ENCODE peak calls at places on chromosomes 4 and X, in five cellular contexts. J is Ammon's horn, Y is lower leg skin, K is HEK293T, C is pancreas. A is an unnamed sample.

GRCh38 chr4:76558391-76559235 is 123.6 kb downstream of the SHROOM3 start:
- DNase-seq in J (no peak), Y (no peak), K (no peak), C (no peak), A (no peak)

GRCh38 chr4:2795558-2796260 is 2.8 kb downstream of the SH3BP2 start:
- DNase-seq in J (no peak), Y (peak; percentile 90), K (no peak), C (peak; percentile 62), A (no peak)

GRCh38 chr4:10083861-10084641 is 32.5 kb downstream of the WDR1 start:
- DNase-seq in J (no peak), Y (no peak), K (no peak), C (peak; percentile 41), A (no peak)

GRCh38 chr4:151567056-151567455 is 158.1 kb downstream of the FHIP1A start:
- DNase-seq in J (no peak), Y (no peak), K (peak; percentile 22), C (no peak), A (no peak)

GRCh38 chr4:47465008-47465407 is 1.5 kb upstream of the COMMD8 start:
- DNase-seq in J (no peak), Y (no peak), K (no peak), C (no peak), A (no peak)

GRCh38 chrX:63784902-63785692 is at the start of gene ARHGEF9:
- DNase-seq in J (peak; percentile 17), Y (peak; percentile 86), K (no peak), C (peak; percentile 58), A (no peak)

GRCh38 chr4:147709999-147710398 is 21.9 kb upstream of the ARHGAP10 start:
- DNase-seq in J (no peak), Y (no peak), K (no peak), C (no peak), A (no peak)

GRCh38 chrX:13646154-13646549 is 6.8 kb upstream of the TCEANC start:
- DNase-seq in J (peak; percentile 71), Y (peak; percentile 87), K (peak; percentile 63), C (peak; percentile 65), A (peak; percentile 69)

GRCh38 chrX:72006461-72006860 is 95.8 kb downstream of the NHSL2 start:
- DNase-seq in J (no peak), Y (peak; percentile 63), K (no peak), C (no peak), A (no peak)

GRCh38 chrX:40834225-40834624 is 98.9 kb upstream of the MED14 start:
- DNase-seq in J (no peak), Y (no peak), K (no peak), C (no peak), A (no peak)

GRCh38 chr4:158821228-158822009 is 52.6 kb downstream of the FNIP2 start:
- DNase-seq in J (no peak), Y (no peak), K (no peak), C (no peak), A (no peak)

GRCh38 chrX:26851981-26852380 is 611.2 kb downstream of the PPP4R3C start:
- DNase-seq in J (peak; percentile 2), Y (no peak), K (peak; percentile 11), C (no peak), A (peak; percentile 6)

GRCh38 chr4:101853691-101854090 is 63.2 kb downstream of the BANK1 start:
- DNase-seq in J (no peak), Y (no peak), K (no peak), C (no peak), A (no peak)

GRCh38 chrX:111052478-111052877 is 43.5 kb upstream of the PAK3 start:
- DNase-seq in J (no peak), Y (no peak), K (no peak), C (no peak), A (no peak)

GRCh38 chr4:118904935-118905334 is 16.3 kb downstream of the SYNPO2 start:
- DNase-seq in J (peak; percentile 32), Y (no peak), K (no peak), C (no peak), A (no peak)

GRCh38 chr4:159484049-159484448 is 381.2 kb downstream of the RAPGEF2 start:
- DNase-seq in J (no peak), Y (no peak), K (no peak), C (no peak), A (no peak)

GRCh38 chr4:185587444-185588161 is 52.3 kb upstream of the PDLIM3 start:
- DNase-seq in J (no peak), Y (peak; percentile 89), K (no peak), C (no peak), A (no peak)

GRCh38 chr4:176499518-176499917 is 179.8 kb downstream of the SPCS3 start:
- DNase-seq in J (no peak), Y (no peak), K (no peak), C (no peak), A (peak; percentile 9)

GRCh38 chrX:17854521-17854920 is 6.6 kb downstream of the RAI2 start:
- DNase-seq in J (peak; percentile 7), Y (no peak), K (no peak), C (no peak), A (no peak)

GRCh38 chrX:21738145-21738949 is 19.6 kb downstream of the SMPX start:
- DNase-seq in J (no peak), Y (no peak), K (peak; percentile 75), C (no peak), A (no peak)

A was measured in NCI-H460.